ENCODE peak calls at places on chromosomes 7 and 10, in seven cellular contexts. O is tibial nerve, N is uterus, Y is endothelial cell of umbilical vein, W is body of pancreas, C is IMR-90, P is GM12878. S is an unnamed sample.
A peak's percentile ranks its signal among the peaks of the same experiment; 100 is the strongest.

GRCh38 chr7:101835136-101835535 is 17.7 kb downstream of the CUX1 start:
- DNase-seq in O (no peak), C (no peak), N (peak; percentile 7), W (no peak), P (no peak), Y (no peak), S (no peak)

GRCh38 chr7:157299613-157300405 is 37.0 kb upstream of the DNAJB6 start:
- DNase-seq in P (no peak), Y (no peak), W (peak; percentile 22), N (no peak), O (no peak), C (no peak), S (no peak)

GRCh38 chr7:27165089-27165654 is at the start of gene HOXA9:
- DNase-seq in O (peak; percentile 91), Y (peak; percentile 98), N (peak; percentile 93), W (peak; percentile 43), P (no peak), C (peak; percentile 61), S (no peak)

GRCh38 chr7:65722361-65722792 is 150.5 kb upstream of the VKORC1L1 start:
- DNase-seq in W (peak; percentile 83), N (peak; percentile 60), O (no peak), Y (peak; percentile 28), C (peak; percentile 11), P (peak; percentile 7), S (peak; percentile 44)

GRCh38 chr7:50164552-50165220 is 71.6 kb upstream of the ZPBP start:
- DNase-seq in P (no peak), O (no peak), W (no peak), N (no peak), Y (no peak), C (no peak), S (no peak)

GRCh38 chr7:77409005-77409738 is 7.0 kb downstream of the GSAP start:
- DNase-seq in O (no peak), N (no peak), Y (peak; percentile 49), P (no peak), C (peak; percentile 56), W (no peak), S (no peak)

GRCh38 chr10:11036424-11037011 is 18.8 kb downstream of the CELF2 start:
- DNase-seq in C (peak; percentile 62), P (no peak), N (peak; percentile 48), O (peak; percentile 28), Y (peak; percentile 84), W (peak; percentile 63), S (no peak)

GRCh38 chr7:106358103-106358663 is 73.4 kb upstream of the NAMPT start:
- DNase-seq in P (no peak), Y (no peak), C (peak; percentile 41), W (peak; percentile 20), N (no peak), O (no peak), S (no peak)

GRCh38 chr10:119199231-119199992 is 8.0 kb upstream of the GRK5 start:
- DNase-seq in W (peak; percentile 79), P (no peak), C (peak; percentile 89), O (no peak), Y (peak; percentile 82), N (peak; percentile 72), S (peak; percentile 69)

DNA sequence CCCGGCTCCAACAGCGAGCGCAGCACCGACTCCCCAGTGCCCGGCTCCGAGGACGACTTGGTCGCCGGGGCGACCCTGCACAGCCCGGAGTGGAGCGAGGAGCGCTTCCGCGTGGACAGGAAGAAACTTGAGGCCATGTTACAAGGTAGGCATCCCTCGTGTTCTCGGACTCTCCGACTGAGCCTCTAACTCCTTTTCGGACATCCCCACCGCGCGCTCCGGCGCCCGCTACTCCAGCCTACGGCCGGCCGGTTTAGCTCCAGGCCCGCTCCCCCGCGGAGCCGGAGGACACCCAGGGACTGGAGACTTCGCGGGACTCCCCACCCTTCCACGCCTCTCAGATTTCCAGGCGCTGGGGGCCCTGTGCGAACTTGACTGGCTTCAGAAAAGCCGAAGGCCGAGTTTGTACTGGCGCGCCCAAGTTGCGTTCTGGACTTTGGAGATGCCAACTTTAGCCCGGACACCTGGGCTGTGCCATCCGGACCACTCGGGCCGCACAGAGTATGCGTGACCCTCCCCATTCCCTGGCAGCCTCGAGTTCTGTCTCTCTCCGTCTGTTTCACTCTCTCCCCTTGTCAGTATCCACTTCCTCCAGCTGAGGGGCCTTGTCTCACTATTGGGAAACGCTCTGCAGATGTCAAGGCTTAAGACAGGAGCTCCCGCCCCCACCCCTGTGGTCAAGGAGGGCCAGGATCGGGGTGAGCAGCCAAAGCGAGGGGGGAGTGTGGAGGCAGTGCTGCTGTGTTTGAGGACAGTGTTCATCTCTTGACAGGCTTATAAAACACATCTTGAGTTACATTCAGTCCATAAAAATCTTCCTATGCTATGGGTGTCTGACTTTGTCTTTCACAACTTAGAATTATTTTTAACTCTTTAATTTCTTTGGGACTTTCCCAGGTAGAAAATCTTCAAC is 773 bp downstream of the BICC1 start:
- DNase-seq in Y (peak; percentile 7), N (peak; percentile 71), W (peak; percentile 46), P (no peak), C (peak; percentile 84), O (peak; percentile 60), S (peak; percentile 45)
- H3K4me3 ChIP-seq in Y (peak overlapping the region; percentile 35), N (peak overlapping the region; percentile 82), W (peak overlapping the region; percentile 39), P (no peak overlapping the region), C (peak overlapping the region; percentile 72), O (peak overlapping the region; percentile 54), S (peak overlapping the region; percentile 55)

GRCh38 chr10:82399850-82400249 is 524.9 kb downstream of the NRG3 start:
- DNase-seq in Y (no peak), O (no peak), P (no peak), W (no peak), N (no peak), C (no peak), S (no peak)
- TF ChIP-seq POLR2A in Y (no peak), O (no peak), P (no peak), W (no peak), N (no peak), C (no peak), S (no peak)

GRCh38 chr10:59904431-59905065 is 1.8 kb downstream of the CCDC6 start:
- DNase-seq in Y (no peak), W (no peak), P (no peak), N (no peak), C (no peak), O (no peak), S (no peak)
- H3K4me1 ChIP-seq in Y (peaks cover 32% of the 10 kb centered on the region), W (peaks cover 66% of the 10 kb centered on the region), P (peaks cover 20% of the 10 kb centered on the region), N (peaks cover 4% of the 10 kb centered on the region), C (peaks cover 3% of the 10 kb centered on the region), O (peaks cover 40% of the 10 kb centered on the region), S (no peaks in the 10 kb centered on the region)

DNA sequence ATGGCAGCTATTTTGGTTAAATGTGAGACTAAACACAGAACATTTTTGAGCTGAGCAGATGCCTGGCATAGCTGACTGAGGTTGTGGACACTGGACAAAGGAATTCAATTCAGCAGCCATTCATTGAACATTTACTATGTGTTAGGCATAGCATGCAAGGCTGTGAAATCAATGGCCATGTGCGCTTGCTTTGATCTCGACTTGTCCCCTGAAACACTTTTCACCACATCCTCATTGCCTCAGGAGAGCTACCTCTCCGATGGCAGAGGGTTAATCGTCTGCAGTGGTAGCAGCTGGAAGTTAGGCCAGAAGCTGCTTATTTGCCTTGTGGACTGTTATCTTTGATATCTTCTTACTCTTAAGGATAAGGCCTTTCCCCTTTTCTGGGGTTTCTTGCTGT is 297.8 kb downstream of the AUTS2 start:
- DNase-seq in O (no peak), N (no peak), C (no peak), P (no peak), W (no peak), Y (no peak), S (no peak)
- H3K4me3 ChIP-seq in O (no peak overlapping the region), N (no peak overlapping the region), C (no peak overlapping the region), P (no peak overlapping the region), W (no peak overlapping the region), Y (no peak overlapping the region), S (no peak overlapping the region)

S was measured in right lobe of liver.